ENCODE peak calls at places on chromosomes 3 and 15, in five cellular contexts. N is lung; A is CD8-positive, alpha-beta T cell; H is HL-60; X is testis. U is an unnamed sample.

GRCh38 chr15:45611305-45611704 is 23.5 kb upstream of the SQOR start:
- DNase-seq in N (no peak), A (no peak), H (no peak), X (no peak), U (no peak)

GRCh38 chr15:48674876-48675275 is 29.4 kb upstream of the FBN1 start:
- DNase-seq in N (no peak), A (no peak), H (no peak), X (no peak), U (no peak)

GRCh38 chr3:142735462-142735861 is 11.6 kb downstream of the TRPC1 start:
- DNase-seq in N (no peak), A (no peak), H (no peak), X (no peak), U (no peak)

GRCh38 chr15:78405336-78405924 is 32.6 kb upstream of the IREB2 start:
- DNase-seq in N (no peak), A (no peak), H (no peak), X (no peak), U (no peak)

GRCh38 chr3:141331370-141332318 is 36.7 kb upstream of the ZBTB38 start:
- DNase-seq in N (peak; percentile 51), A (no peak), H (no peak), X (no peak), U (peak; percentile 86)

GRCh38 chr15:46555547-46555946 is 920.7 kb downstream of the SQOR start:
- DNase-seq in N (no peak), A (no peak), H (no peak), X (no peak), U (no peak)

GRCh38 chr3:48119495-48120193 is 68.6 kb downstream of the CDC25A start:
- DNase-seq in N (peak; percentile 30), A (no peak), H (no peak), X (peak; percentile 83), U (no peak)

GRCh38 chr15:100172356-100173024 is 169.3 kb downstream of the ADAMTS17 start:
- DNase-seq in N (no peak), A (no peak), H (no peak), X (no peak), U (no peak)

GRCh38 chr3:65963787-65964707 is 74.7 kb downstream of the MAGI1 start:
- DNase-seq in N (no peak), A (no peak), H (no peak), X (no peak), U (peak; percentile 84)

GRCh38 chr3:186985713-186986364 is 55.5 kb downstream of the ST6GAL1 start:
- DNase-seq in N (no peak), A (no peak), H (peak; percentile 64), X (no peak), U (no peak)

GRCh38 chr15:40439461-40440299 is 1.1 kb upstream of the BAHD1 start:
- DNase-seq in N (no peak), A (no peak), H (peak; percentile 57), X (peak; percentile 81), U (no peak)

GRCh38 chr3:185734725-185735096 is 90.1 kb downstream of the IGF2BP2 start:
- DNase-seq in N (no peak), A (no peak), H (no peak), X (no peak), U (no peak)

GRCh38 chr3:152375546-152375945 is 106.8 kb downstream of the MBNL1 start:
- DNase-seq in N (no peak), A (no peak), H (no peak), X (no peak), U (no peak)

GRCh38 chr3:152379415-152380042 is 110.8 kb downstream of the MBNL1 start:
- DNase-seq in N (no peak), A (no peak), H (no peak), X (no peak), U (no peak)

GRCh38 chr3:152374260-152374990 is 105.7 kb downstream of the MBNL1 start:
- DNase-seq in N (no peak), A (no peak), H (no peak), X (no peak), U (no peak)

GRCh38 chr3:152376351-152377183 is 107.8 kb downstream of the MBNL1 start:
- DNase-seq in N (no peak), A (no peak), H (peak; percentile 93), X (no peak), U (no peak)

DNA sequence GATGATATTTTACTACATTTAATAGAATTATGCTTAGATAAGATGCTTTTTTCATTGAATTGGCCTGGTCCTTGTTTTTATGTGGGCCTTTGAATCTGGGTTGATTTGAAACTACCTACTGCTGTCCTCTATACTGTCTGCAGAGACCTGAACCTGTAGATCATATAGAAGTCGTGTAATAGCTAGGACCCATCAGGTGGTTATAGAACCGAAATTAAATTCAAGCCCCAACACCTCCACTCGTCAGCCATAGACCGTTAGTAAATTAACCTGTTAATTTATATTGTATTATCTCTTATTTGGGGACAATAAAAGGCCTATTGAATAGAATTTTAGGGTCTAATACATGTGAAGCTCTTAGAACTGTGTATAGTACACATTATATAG is 108.4 kb downstream of the MBNL1 start:
- DNase-seq in N (no peak), A (no peak), H (no peak), X (no peak), U (no peak)
- H3K27ac ChIP-seq in N (peak overlapping the region; percentile 26), A (no peak overlapping the region), H (peak overlapping the region; percentile 65), X (no peak overlapping the region), U (no peak overlapping the region)

GRCh38 chr3:138125548-138126221 is 6.5 kb downstream of the A4GNT start:
- DNase-seq in N (no peak), A (no peak), H (peak; percentile 66), X (no peak), U (no peak)
- H3K27ac ChIP-seq in N (no peak overlapping the region), A (no peak overlapping the region), H (peak overlapping the region; percentile 51), X (no peak overlapping the region), U (no peak overlapping the region)

GRCh38 chr3:131261137-131261536 is 120.4 kb upstream of the NUDT16 start:
- DNase-seq in N (no peak), A (no peak), H (no peak), X (no peak), U (no peak)
- H3K27ac ChIP-seq in N (no peak overlapping the region), A (no peak overlapping the region), H (no peak overlapping the region), X (no peak overlapping the region), U (no peak overlapping the region)

GRCh38 chr15:63048986-63049665 is 6.6 kb downstream of the TPM1 start:
- DNase-seq in N (peak; percentile 54), A (peak; percentile 16), H (peak; percentile 27), X (peak; percentile 77), U (no peak)

GRCh38 chr15:63049747-63050439 is 7.3 kb downstream of the TPM1 start:
- DNase-seq in N (no peak), A (no peak), H (no peak), X (no peak), U (no peak)

GRCh38 chr15:63046927-63047760 is 4.6 kb downstream of the TPM1 start:
- DNase-seq in N (no peak), A (no peak), H (no peak), X (no peak), U (no peak)

GRCh38 chr15:63047792-63048114 is 5.2 kb downstream of the TPM1 start:
- DNase-seq in N (no peak), A (no peak), H (no peak), X (no peak), U (no peak)

GRCh38 chr15:63048115-63048985 is 5.8 kb downstream of the TPM1 start:
- DNase-seq in N (peak; percentile 90), A (peak; percentile 76), H (peak; percentile 81), X (peak; percentile 94), U (no peak)
- H3K27ac ChIP-seq in N (peak overlapping the region; percentile 82), A (peak overlapping the region; percentile 47), H (peak overlapping the region; percentile 24), X (peak overlapping the region; percentile 88), U (peak overlapping the region; percentile 78)

DNA sequence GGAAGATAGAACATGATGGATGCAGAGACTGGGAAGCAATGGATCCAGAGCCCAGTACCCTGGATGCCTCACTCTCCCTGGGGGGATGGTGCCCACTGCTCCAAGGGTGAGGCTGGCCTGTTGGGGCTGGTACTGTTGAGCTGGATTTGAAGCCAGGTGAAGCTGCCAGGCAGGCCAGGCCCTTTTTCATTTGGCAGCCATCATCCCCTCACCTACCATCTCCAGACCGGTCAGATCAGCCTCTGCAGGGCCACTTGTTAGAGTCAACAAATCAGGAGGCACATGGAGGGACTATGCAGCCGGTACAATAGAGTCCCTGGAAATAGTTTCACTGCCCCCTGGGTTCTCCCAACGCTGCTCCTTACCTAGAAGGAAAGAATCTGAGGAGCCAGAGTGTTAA is 5.9 kb downstream of the MAPKAPK3 start:
- DNase-seq in N (no peak), A (no peak), H (no peak), X (no peak), U (no peak)
- H3K27ac ChIP-seq in N (no peak overlapping the region), A (no peak overlapping the region), H (peak overlapping the region; percentile 25), X (no peak overlapping the region), U (peak overlapping the region; percentile 86)

GRCh38 chr15:63056843-63057242 is 14.3 kb downstream of the TPM1 start:
- DNase-seq in N (no peak), A (no peak), H (no peak), X (peak; percentile 74), U (no peak)

GRCh38 chr15:63052128-63052826 is 9.7 kb downstream of the TPM1 start:
- DNase-seq in N (no peak), A (no peak), H (no peak), X (no peak), U (no peak)

GRCh38 chr15:63054985-63055384 is 12.4 kb downstream of the TPM1 start:
- DNase-seq in N (no peak), A (no peak), H (no peak), X (no peak), U (no peak)

GRCh38 chr15:63052961-63053698 is 10.6 kb downstream of the TPM1 start:
- DNase-seq in N (no peak), A (no peak), H (no peak), X (peak; percentile 65), U (no peak)

DNA sequence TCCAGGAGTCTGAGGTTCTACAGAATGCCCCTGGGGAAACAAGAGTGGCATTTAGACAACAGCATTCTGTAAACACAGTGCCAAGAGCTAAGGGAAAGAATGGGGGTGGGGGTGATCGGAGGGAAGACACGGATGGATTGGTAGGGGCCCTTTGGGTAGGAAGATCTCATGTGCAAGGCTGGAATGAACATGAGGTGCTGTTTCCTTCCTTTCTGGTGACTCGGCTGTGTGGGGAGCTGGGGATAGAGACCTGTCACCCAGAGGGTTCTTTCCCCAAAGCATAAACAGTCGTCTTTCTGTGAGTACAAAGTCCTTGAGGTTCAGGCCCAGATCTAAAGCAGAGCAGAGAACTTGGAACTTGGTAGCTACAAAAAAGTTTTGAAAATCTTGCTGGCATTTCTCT is 11.7 kb downstream of the TPM1 start:
- DNase-seq in N (no peak), A (no peak), H (no peak), X (no peak), U (no peak)
- H3K27ac ChIP-seq in N (peak overlapping the region; percentile 54), A (no peak overlapping the region), H (no peak overlapping the region), X (peak overlapping the region; percentile 22), U (no peak overlapping the region)

U was measured in epithelial cell of prostate.